ENCODE peak calls at places on chromosome 20, in six cellular contexts. C is HepG2, R is upper lobe of left lung, G is A549, E is GM12878, T is K562. J is an unnamed sample.

GRCh38 chr20:9035129-9035528 is 33.8 kb upstream of the PLCB4 start:
- ATAC-seq in C (no peak), R (no peak), G (peak; percentile 95), E (no peak), T (no peak), J (no peak)

GRCh38 chr20:53865905-53866786 is 204.2 kb downstream of the BCAS1 start:
- ATAC-seq in C (peak; percentile 54), R (peak; percentile 76), G (peak; percentile 84), E (peak; percentile 41), T (peak; percentile 72), J (peak; percentile 47)

GRCh38 chr20:62374431-62375152 is 7.5 kb upstream of the LAMA5 start:
- ATAC-seq in C (peak; percentile 2), R (no peak), G (peak; percentile 1), E (no peak), T (no peak), J (no peak)

GRCh38 chr20:23136893-23137745 is 51.0 kb upstream of the CD93 start:
- ATAC-seq in C (peak; percentile 23), R (no peak), G (peak; percentile 27), E (no peak), T (peak; percentile 77), J (no peak)

GRCh38 chr20:1664911-1665310 is 7.3 kb upstream of the SIRPG start:
- ATAC-seq in C (no peak), R (no peak), G (no peak), E (peak; percentile 65), T (no peak), J (no peak)

GRCh38 chr20:17533396-17533795 is 2.2 kb upstream of the BFSP1 start:
- ATAC-seq in C (peak; percentile 8), R (no peak), G (peak; percentile 51), E (peak; percentile 61), T (peak; percentile 80), J (no peak)

GRCh38 chr20:4782373-4782772 is 60.7 kb downstream of the PRND start:
- ATAC-seq in C (no peak), R (no peak), G (no peak), E (no peak), T (no peak), J (no peak)

GRCh38 chr20:10671850-10672578 is 1.8 kb downstream of the JAG1 start:
- ATAC-seq in C (peak; percentile 16), R (peak; percentile 35), G (peak; percentile 14), E (peak; percentile 6), T (peak; percentile 5), J (peak; percentile 21)

GRCh38 chr20:37980383-37980782 is 52.9 kb downstream of the TTI1 start:
- ATAC-seq in C (no peak), R (no peak), G (no peak), E (no peak), T (no peak), J (no peak)

GRCh38 chr20:20491110-20491783 is 123.3 kb downstream of the INSM1 start:
- ATAC-seq in C (no peak), R (no peak), G (no peak), E (no peak), T (no peak), J (no peak)

GRCh38 chr20:17882065-17882833 is 86.3 kb downstream of the SNX5 start:
- ATAC-seq in C (peak; percentile 90), R (no peak), G (peak; percentile 29), E (no peak), T (no peak), J (no peak)

GRCh38 chr20:6705920-6706500 is 61.5 kb upstream of the BMP2 start:
- ATAC-seq in C (no peak), R (no peak), G (no peak), E (no peak), T (no peak), J (no peak)

GRCh38 chr20:37833172-37833915 is 69.6 kb upstream of the VSTM2L start:
- ATAC-seq in C (no peak), R (no peak), G (no peak), E (no peak), T (peak; percentile 91), J (no peak)

GRCh38 chr20:43954704-43955243 is 40.1 kb downstream of the TOX2 start:
- ATAC-seq in C (no peak), R (no peak), G (no peak), E (no peak), T (no peak), J (no peak)

DNA sequence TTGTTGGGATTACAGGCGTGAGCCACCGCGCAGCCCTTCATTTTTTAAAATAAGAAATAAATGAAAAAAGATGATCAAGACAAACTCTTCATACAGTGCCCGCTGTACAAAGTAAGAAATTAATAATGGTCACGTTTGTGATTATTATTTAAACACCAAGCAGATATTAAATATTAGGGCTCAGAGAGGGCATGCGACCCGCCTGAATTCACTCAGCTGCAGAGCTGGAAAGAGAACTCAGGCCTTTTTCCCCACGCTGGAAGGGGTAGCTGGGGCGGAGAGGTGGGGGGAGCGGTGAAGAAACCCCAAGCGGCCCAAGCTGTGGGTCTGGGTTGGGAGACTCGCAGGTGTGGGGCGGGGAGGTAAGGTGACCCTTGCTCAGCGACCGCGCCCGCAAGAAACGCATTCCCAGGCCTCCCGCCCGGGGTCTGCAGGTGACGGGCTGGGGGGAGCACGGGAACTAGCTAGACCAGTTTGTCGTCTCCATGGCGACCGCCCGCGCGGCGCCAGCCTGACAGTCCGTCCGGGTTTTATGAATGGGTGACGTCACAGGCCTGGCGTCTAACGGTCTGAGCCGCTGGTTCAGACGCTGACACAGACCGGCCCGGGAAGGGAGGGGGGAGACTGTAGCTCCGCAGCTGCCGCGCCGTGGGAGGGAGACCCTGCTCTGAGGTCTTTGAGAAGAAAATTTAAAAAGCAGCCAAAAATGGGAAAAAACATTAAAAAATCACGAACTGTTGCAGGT is 1.1 kb upstream of the ID1 start:
- ATAC-seq in C (peak; percentile 57), R (peak; percentile 91), G (peak; percentile 49), E (peak; percentile 81), T (peak; percentile 75), J (peak; percentile 76)
- TF ChIP-seq EP300 in C (peak; percentile 99), R (peak; percentile 61), G (peak; percentile 86), E (no peak), T (peak; percentile 87), J (peak; percentile 69)

DNA sequence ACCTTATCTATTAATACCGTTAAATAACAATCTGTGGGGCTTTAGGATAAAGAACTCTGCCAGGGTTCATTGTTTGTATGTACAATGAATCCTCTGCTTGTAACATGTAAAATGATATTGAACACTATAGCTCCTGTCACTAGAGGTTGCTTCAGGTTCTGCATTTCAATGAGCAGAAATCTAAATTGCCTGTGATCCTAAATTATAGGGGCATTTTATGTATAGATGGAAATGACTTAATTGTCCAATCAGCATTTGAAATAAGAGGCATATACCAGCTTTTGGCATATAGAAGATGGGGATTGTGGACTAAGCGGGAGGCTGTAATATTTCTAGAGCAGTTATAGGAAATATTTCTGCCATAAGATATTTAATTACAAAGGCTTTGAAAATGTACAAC is 2.0 kb downstream of the NCOA3 start:
- ATAC-seq in C (no peak), R (no peak), G (no peak), E (peak; percentile 7), T (no peak), J (no peak)
- H3K4me3 ChIP-seq in C (peak overlapping the region; percentile 100), R (peak overlapping the region; percentile 72), G (peak overlapping the region; percentile 67), E (peak overlapping the region; percentile 94), T (peak overlapping the region; percentile 98), J (no peak overlapping the region)

GRCh38 chr20:39206899-39207564 is 244.9 kb downstream of the DHX35 start:
- ATAC-seq in C (no peak), R (no peak), G (no peak), E (no peak), T (no peak), J (no peak)
- TF ChIP-seq EP300 in C (no peak), R (no peak), G (no peak), E (no peak), T (no peak), J (no peak)

GRCh38 chr20:41650221-41650948 is 32.2 kb upstream of the CHD6 start:
- ATAC-seq in C (no peak), R (no peak), G (no peak), E (no peak), T (no peak), J (no peak)
- H3K4me3 ChIP-seq in C (no peak overlapping the region), R (no peak overlapping the region), G (no peak overlapping the region), E (no peak overlapping the region), T (no peak overlapping the region), J (no peak overlapping the region)

GRCh38 chr20:24768226-24768625 is 180.8 kb upstream of the CST7 start:
- ATAC-seq in C (no peak), R (no peak), G (no peak), E (no peak), T (no peak), J (no peak)
- TF ChIP-seq EP300 in C (no peak), R (no peak), G (no peak), E (no peak), T (no peak), J (no peak)

GRCh38 chr20:36542516-36543186 is 1.3 kb downstream of the MYL9 start:
- ATAC-seq in C (peak; percentile 39), R (no peak), G (no peak), E (no peak), T (no peak), J (no peak)
- H3K4me3 ChIP-seq in C (no peak overlapping the region), R (peak overlapping the region; percentile 76), G (no peak overlapping the region), E (no peak overlapping the region), T (no peak overlapping the region), J (peak overlapping the region; percentile 90)

J was measured in gastroesophageal sphincter.